ENCODE peak calls at places on chromosomes 16 and 17, in nine cellular contexts. J, Z, Y, X, V, P, S, A and C are unnamed samples.

GRCh38 chr16:12498077-12498476 is 305.6 kb downstream of the CPPED1 start:
- DNase-seq in J (no peak), Z (no peak), Y (no peak), X (no peak), V (no peak), P (no peak), S (no peak), A (no peak), C (no peak)

GRCh38 chr17:63589646-63590045 is 11.0 kb upstream of the TACO1 start:
- DNase-seq in J (no peak), Z (no peak), Y (no peak), X (no peak), V (no peak), P (no peak), S (no peak), A (no peak), C (no peak)

GRCh38 chr17:7557825-7558543 is 566 bp upstream of the TNFSF13 start:
- DNase-seq in J (peak; percentile 90), Z (peak; percentile 74), Y (peak; percentile 49), X (no peak), V (no peak), P (no peak), S (peak; percentile 87), A (peak; percentile 94), C (peak; percentile 48)

GRCh38 chr17:71505981-71506380 is 614.8 kb upstream of the SOX9 start:
- DNase-seq in J (no peak), Z (no peak), Y (no peak), X (no peak), V (no peak), P (no peak), S (no peak), A (no peak), C (no peak)

GRCh38 chr17:4572131-4572530 is 11.8 kb upstream of the GGT6 start:
- DNase-seq in J (no peak), Z (no peak), Y (no peak), X (no peak), V (no peak), P (no peak), S (no peak), A (no peak), C (no peak)

GRCh38 chr17:78409191-78409621 is 30.8 kb downstream of the PGS1 start:
- DNase-seq in J (peak; percentile 73), Z (no peak), Y (peak; percentile 92), X (no peak), V (no peak), P (no peak), S (no peak), A (peak; percentile 91), C (no peak)

GRCh38 chr17:7897773-7898172 is 9.2 kb downstream of the CHD3 start:
- DNase-seq in J (peak; percentile 20), Z (no peak), Y (no peak), X (peak; percentile 21), V (no peak), P (peak; percentile 46), S (no peak), A (peak; percentile 27), C (peak; percentile 46)

GRCh38 chr16:69405757-69406156 is 18.7 kb upstream of the CYB5B start:
- DNase-seq in J (no peak), Z (no peak), Y (no peak), X (no peak), V (no peak), P (no peak), S (no peak), A (no peak), C (no peak)

GRCh38 chr17:82317394-82318168 is at the start of gene CD7:
- DNase-seq in J (no peak), Z (no peak), Y (no peak), X (no peak), V (peak; percentile 67), P (no peak), S (no peak), A (no peak), C (no peak)

GRCh38 chr17:79872762-79873161 is 33.5 kb upstream of the CBX4 start:
- DNase-seq in J (no peak), Z (no peak), Y (no peak), X (no peak), V (no peak), P (no peak), S (no peak), A (no peak), C (no peak)

GRCh38 chr17:58354541-58355216 is 2.7 kb upstream of the SUPT4H1 start:
- DNase-seq in J (no peak), Z (no peak), Y (no peak), X (no peak), V (no peak), P (no peak), S (no peak), A (no peak), C (no peak)

GRCh38 chr17:19630651-19631050 is 17.9 kb upstream of the ALDH3A2 start:
- DNase-seq in J (no peak), Z (no peak), Y (no peak), X (no peak), V (no peak), P (no peak), S (no peak), A (no peak), C (peak; percentile 14)